ENCODE peak calls at places on chromosomes 12 and 14, in four cellular contexts. Y is NCI-H510A treated with DMSO at 0.1 percent for 48 hours, F is BJ, P is HCT116. X is an unnamed sample.

GRCh38 chr12:123050331-123050809 is 69.9 kb downstream of the ARL6IP4 start:
- DNase-seq in Y (no peak), F (no peak), P (no peak), X (peak)

GRCh38 chr14:81330619-81331122 is 69.5 kb downstream of the STON2 start:
- DNase-seq in Y (no peak), F (no peak), P (no peak), X (no peak)

GRCh38 chr12:125203145-125203765 is 138.0 kb downstream of the AACS start:
- DNase-seq in Y (peak), F (no peak), P (no peak), X (peak)

GRCh38 chr12:122827258-122827657 is 8.0 kb upstream of the HIP1R start:
- DNase-seq in Y (no peak), F (no peak), P (no peak), X (no peak)

GRCh38 chr12:120235369-120236123 is 30.0 kb downstream of the PXN start:
- DNase-seq in Y (no peak), F (no peak), P (no peak), X (peak)

GRCh38 chr12:78898416-78898815 is 33.8 kb downstream of the SYT1 start:
- DNase-seq in Y (peak), F (no peak), P (no peak), X (peak)

GRCh38 chr12:51836833-51837184 is 11.7 kb downstream of the FIGNL2 start:
- DNase-seq in Y (no peak), F (no peak), P (no peak), X (no peak)

GRCh38 chr14:102557434-102558226 is 34.8 kb upstream of the RCOR1 start:
- DNase-seq in Y (no peak), F (no peak), P (no peak), X (no peak)

GRCh38 chr14:67722293-67722692 is 20.6 kb downstream of the RDH12 start:
- DNase-seq in Y (no peak), F (no peak), P (no peak), X (peak)

GRCh38 chr12:100058482-100059029 is 73.8 kb upstream of the ANKS1B start:
- DNase-seq in Y (no peak), F (peak), P (no peak), X (peak)

GRCh38 chr14:80567905-80568512 is 356.7 kb upstream of the DIO2 start:
- DNase-seq in Y (no peak), F (peak), P (peak), X (peak)

GRCh38 chr12:110279976-110280783 is 867 bp upstream of the ATP2A2 start:
- DNase-seq in Y (peak), F (no peak), P (no peak), X (peak)

GRCh38 chr14:35419429-35419841 is 14.9 kb upstream of the NFKBIA start:
- DNase-seq in Y (no peak), F (no peak), P (no peak), X (peak)

GRCh38 chr14:56295743-56296142 is 177.5 kb downstream of the PELI2 start:
- DNase-seq in Y (no peak), F (no peak), P (no peak), X (no peak)

GRCh38 chr12:53231859-53232640 is at the start of gene RARG:
- DNase-seq in Y (no peak), F (no peak), P (no peak), X (peak)

GRCh38 chr12:114580306-114580705 is 103.7 kb downstream of the TBX3 start:
- DNase-seq in Y (peak), F (no peak), P (no peak), X (no peak)

GRCh38 chr14:65206448-65207096 is 104.3 kb upstream of the MAX start:
- DNase-seq in Y (no peak), F (no peak), P (no peak), X (peak)

GRCh38 chr12:125100551-125101434 is 35.6 kb downstream of the AACS start:
- DNase-seq in Y (no peak), F (no peak), P (no peak), X (no peak)

GRCh38 chr12:54958048-54958658 is 26.4 kb downstream of the TESPA1 start:
- DNase-seq in Y (peak), F (peak), P (peak), X (peak)

GRCh38 chr14:71625175-71625574 is 307.1 kb upstream of the RGS6 start:
- DNase-seq in Y (no peak), F (no peak), P (no peak), X (no peak)

GRCh38 chr14:62736004-62736403 is 309.3 kb downstream of the KCNH5 start:
- DNase-seq in Y (no peak), F (no peak), P (no peak), X (no peak)

GRCh38 chr12:121799842-121800693 is 3.7 kb upstream of the SETD1B start:
- DNase-seq in Y (peak), F (no peak), P (peak), X (peak)

X was measured in GM23248.